ENCODE peak calls at places on chromosomes 12 and 14, in seven cellular contexts. N, P, R, E, K, L and W are unnamed samples.

GRCh38 chr12:85179680-85180300 is 100.2 kb upstream of the ALX1 start:
- DNase-seq in E (no peak), L (no peak), P (no peak), N (no peak), K (no peak), R (no peak), W (no peak)

GRCh38 chr12:106861984-106862894 is 87.8 kb downstream of the RIC8B start:
- DNase-seq in R (no peak), N (no peak), K (no peak), L (peak; percentile 55), E (no peak), P (no peak), W (no peak)

GRCh38 chr12:65836419-65837197 is 12.3 kb downstream of the HMGA2 start:
- DNase-seq in R (peak; percentile 68), P (no peak), K (no peak), N (no peak), L (peak; percentile 64), E (no peak), W (no peak)

GRCh38 chr12:51621155-51621922 is 30.3 kb downstream of the SCN8A start:
- DNase-seq in K (no peak), R (no peak), P (no peak), L (no peak), N (no peak), E (no peak), W (no peak)

GRCh38 chr14:52596320-52596719 is 43.7 kb downstream of the GPR137C start:
- DNase-seq in L (peak; percentile 37), P (no peak), E (peak; percentile 73), K (no peak), R (no peak), N (no peak), W (no peak)

GRCh38 chr12:44873898-44874297 is 2.2 kb downstream of the NELL2 start:
- DNase-seq in L (no peak), K (no peak), R (peak; percentile 0), P (no peak), E (peak; percentile 21), N (no peak), W (no peak)

GRCh38 chr12:108363165-108363564 is 24.1 kb upstream of the CMKLR1 start:
- DNase-seq in E (no peak), L (no peak), P (no peak), R (no peak), K (no peak), N (no peak), W (no peak)

GRCh38 chr14:61609143-61609851 is 86.0 kb upstream of the HIF1A start:
- DNase-seq in E (peak; percentile 84), L (peak; percentile 63), N (peak; percentile 58), R (no peak), P (no peak), K (no peak), W (no peak)

GRCh38 chr12:38961683-38962082 is 56.3 kb upstream of the CPNE8 start:
- DNase-seq in K (no peak), N (no peak), R (no peak), L (no peak), E (peak; percentile 26), P (no peak), W (no peak)

GRCh38 chr12:19031032-19031431 is 98.5 kb upstream of the PLEKHA5 start:
- DNase-seq in P (no peak), R (peak; percentile 85), K (no peak), E (no peak), L (no peak), N (no peak), W (no peak)

GRCh38 chr14:81533212-81533535 is 479 bp downstream of the SEL1L start:
- DNase-seq in P (no peak), E (no peak), N (no peak), L (no peak), K (no peak), R (no peak), W (no peak)

GRCh38 chr14:81534510-81535074 is 939 bp upstream of the SEL1L start:
- DNase-seq in R (no peak), L (peak; percentile 32), N (no peak), E (no peak), P (no peak), K (no peak), W (no peak)

GRCh38 chr14:81535399-81536124 is 1.9 kb upstream of the SEL1L start:
- DNase-seq in E (no peak), K (no peak), L (no peak), P (no peak), R (no peak), N (no peak), W (no peak)

GRCh38 chr14:81536125-81536771 is 2.6 kb upstream of the SEL1L start:
- DNase-seq in N (no peak), P (no peak), L (no peak), R (no peak), E (no peak), K (no peak), W (no peak)

DNA sequence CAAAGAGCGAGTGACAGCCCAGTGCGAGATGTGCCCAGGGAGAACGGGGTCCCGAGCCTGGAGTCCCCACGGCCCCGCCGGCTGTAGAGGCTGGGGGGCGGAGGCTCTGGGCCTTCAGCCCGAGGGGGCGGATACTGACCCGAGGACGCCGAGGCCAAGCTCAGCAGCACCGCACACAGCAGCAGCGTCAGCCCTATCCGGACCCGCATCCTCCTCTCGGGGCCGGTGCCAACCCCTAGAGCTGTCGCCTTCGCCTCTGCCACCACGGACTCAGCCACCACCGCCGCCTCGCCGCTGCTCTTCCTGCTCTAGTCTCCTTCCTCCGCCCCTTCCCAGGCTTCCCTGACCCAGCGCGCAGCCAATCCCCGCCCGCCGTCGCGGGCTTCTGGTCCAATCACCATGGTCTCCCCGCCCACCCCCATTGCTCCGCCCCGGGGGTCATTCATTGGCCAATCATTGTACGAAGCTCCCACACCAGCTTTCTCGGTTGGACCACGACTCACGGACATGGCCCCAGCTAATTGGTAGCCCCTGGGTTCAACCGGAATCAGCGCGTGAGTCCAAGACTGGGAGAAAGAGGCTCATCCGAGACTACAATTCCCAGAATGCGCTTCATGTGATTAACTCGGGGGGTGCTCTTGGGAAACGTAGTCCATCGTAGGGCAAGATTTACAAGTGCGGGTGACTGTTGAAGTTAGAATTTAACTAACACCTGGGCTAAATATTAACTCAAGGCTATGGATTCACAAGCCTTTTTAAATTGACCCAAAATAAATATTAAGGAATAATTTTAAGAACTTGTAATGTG is at the start of gene SEL1L:
- DNase-seq in R (peak; percentile 99), K (peak; percentile 100), P (peak; percentile 95), E (peak; percentile 100), N (peak; percentile 100), L (peak; percentile 100), W (peak; percentile 99)
- TF ChIP-seq POLR2AphosphoS5 in R (peak; percentile 82), K (peak; percentile 95), P (peak; percentile 49), E (peak; percentile 83), N (peak; percentile 90), L (peak; percentile 71), W (peak; percentile 92)

DNA sequence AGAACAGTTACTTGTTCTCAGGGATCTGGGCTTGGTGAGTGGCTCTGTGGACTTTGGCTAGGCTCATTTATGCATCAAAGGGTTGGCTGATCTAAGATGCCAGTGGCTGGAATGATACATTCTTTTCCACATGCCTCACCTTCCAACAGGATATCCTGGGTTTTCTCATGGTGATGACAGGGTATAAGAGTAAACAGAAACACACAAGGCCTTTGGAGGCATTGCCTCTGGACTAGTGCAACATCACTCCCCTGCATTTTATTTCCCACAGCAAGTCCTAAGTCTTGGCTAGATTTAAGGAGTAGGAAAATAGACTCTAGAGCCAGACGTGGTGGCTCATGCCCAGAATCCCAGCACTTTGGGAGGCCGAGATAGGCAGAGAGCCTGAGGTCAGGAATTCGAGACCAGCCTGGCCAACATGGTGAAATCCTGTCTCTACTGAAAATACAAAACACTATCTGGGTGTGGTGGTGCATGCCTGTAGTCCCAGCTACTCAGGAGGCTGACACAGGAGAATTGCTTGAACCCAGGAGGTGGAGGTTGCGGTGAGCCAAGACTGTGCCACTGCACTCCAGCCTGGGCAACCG is 47.9 kb downstream of the RPH3A start:
- DNase-seq in P (no peak), L (peak; percentile 85), N (no peak), E (peak; percentile 55), R (no peak), K (no peak), W (no peak)
- TF ChIP-seq POLR2AphosphoS5 in P (no peak), L (no peak), N (no peak), E (no peak), R (no peak), K (no peak), W (no peak)

GRCh38 chr12:54349031-54349430 is 15.3 kb downstream of the GPR84 start:
- DNase-seq in P (no peak), E (no peak), N (no peak), L (no peak), R (no peak), K (no peak), W (no peak)

GRCh38 chr12:54349658-54350057 is 14.6 kb downstream of the GPR84 start:
- DNase-seq in E (no peak), P (no peak), R (no peak), K (no peak), L (no peak), N (no peak), W (no peak)

GRCh38 chr12:54352891-54353874 is 11.1 kb downstream of the GPR84 start:
- DNase-seq in E (peak; percentile 54), L (no peak), K (peak; percentile 78), P (peak; percentile 59), R (no peak), N (no peak), W (no peak)

GRCh38 chr12:54350743-54351142 is 13.5 kb downstream of the GPR84 start:
- DNase-seq in K (no peak), P (no peak), L (no peak), N (no peak), E (peak; percentile 57), R (no peak), W (no peak)

GRCh38 chr12:54352022-54352531 is 12.2 kb downstream of the GPR84 start:
- DNase-seq in L (no peak), N (no peak), E (peak; percentile 92), K (peak; percentile 92), P (peak; percentile 47), R (no peak), W (peak; percentile 49)
- TF ChIP-seq POLR2AphosphoS5 in L (no peak), N (no peak), E (peak; percentile 41), K (peak; percentile 52), P (peak; percentile 67), R (no peak), W (no peak)

GRCh38 chr12:120249266-120249874 is 16.2 kb downstream of the PXN start:
- DNase-seq in L (no peak), R (no peak), P (no peak), E (no peak), K (no peak), N (no peak), W (no peak)
- TF ChIP-seq POLR2AphosphoS5 in L (no peak), R (no peak), P (no peak), E (no peak), K (no peak), N (no peak), W (no peak)